ENCODE peak calls at places on chromosome 12, in eight cellular contexts. W, X, F, U, S, Y, E and Z are unnamed samples.

GRCh38 chr12:79514730-79515525 is 175.8 kb downstream of the PAWR start:
- DNase-seq in Y (no peak), U (no peak), X (no peak), E (no peak), S (no peak), F (no peak), W (no peak), Z (peak)

GRCh38 chr12:38895446-38895845 is 9.9 kb downstream of the CPNE8 start:
- DNase-seq in W (no peak), F (no peak), Y (no peak), X (no peak), U (no peak), S (no peak), E (no peak), Z (peak)

GRCh38 chr12:48351022-48351708 is 446 bp upstream of the ZNF641 start:
- DNase-seq in X (peak), Y (peak), U (peak), W (no peak), E (no peak), S (no peak), F (peak), Z (peak)

GRCh38 chr12:32533971-32534590 is 134.7 kb downstream of the FGD4 start:
- DNase-seq in W (peak), F (peak), X (peak), E (no peak), Y (no peak), S (peak), U (peak), Z (peak)

GRCh38 chr12:119156401-119156800 is 22.3 kb upstream of the HSPB8 start:
- DNase-seq in U (no peak), E (no peak), W (no peak), Y (peak), X (no peak), F (no peak), S (peak), Z (no peak)

GRCh38 chr12:11894890-11895289 is 175.8 kb upstream of the BCL2L14 start:
- DNase-seq in W (no peak), U (no peak), Y (no peak), X (no peak), F (no peak), E (no peak), S (no peak), Z (no peak)

GRCh38 chr12:130480887-130481286 is 143.2 kb downstream of the PIWIL1 start:
- DNase-seq in X (no peak), F (no peak), S (no peak), U (no peak), Y (no peak), E (no peak), W (no peak), Z (no peak)

GRCh38 chr12:42086021-42086420 is 58.7 kb downstream of the GXYLT1 start:
- DNase-seq in X (no peak), W (no peak), U (peak), S (no peak), E (no peak), F (no peak), Y (no peak), Z (no peak)

GRCh38 chr12:75908961-75909699 is 122.4 kb downstream of the PHLDA1 start:
- DNase-seq in S (peak), F (no peak), Y (no peak), W (no peak), E (no peak), X (no peak), U (no peak), Z (peak)

GRCh38 chr12:9943244-9943643 is 11.1 kb upstream of the CLEC2A start:
- DNase-seq in E (no peak), Y (peak), X (no peak), S (no peak), U (no peak), F (no peak), W (no peak), Z (no peak)

GRCh38 chr12:12599750-12600643 is 11.7 kb upstream of the CREBL2 start:
- DNase-seq in Y (no peak), U (no peak), X (no peak), W (no peak), E (no peak), S (no peak), F (no peak), Z (no peak)

GRCh38 chr12:72075891-72076557 is 137.4 kb downstream of the TPH2 start:
- DNase-seq in E (no peak), F (no peak), W (no peak), X (no peak), U (no peak), Y (no peak), S (no peak), Z (no peak)

GRCh38 chr12:112823582-112824149 is 32.1 kb downstream of the RPH3A start:
- DNase-seq in U (no peak), S (no peak), F (no peak), E (no peak), X (peak), W (no peak), Y (no peak), Z (no peak)

GRCh38 chr12:69658203-69658602 is 40.9 kb downstream of the BEST3 start:
- DNase-seq in F (no peak), U (no peak), E (no peak), X (no peak), W (no peak), Y (no peak), S (no peak), Z (no peak)

GRCh38 chr12:69651922-69652321 is 41.2 kb upstream of the LRRC10 start:
- DNase-seq in F (no peak), X (no peak), S (no peak), U (peak), E (no peak), W (no peak), Y (no peak), Z (no peak)

GRCh38 chr12:69653703-69654102 is 43.0 kb upstream of the LRRC10 start:
- DNase-seq in E (no peak), F (no peak), U (no peak), X (no peak), S (no peak), W (peak), Y (no peak), Z (no peak)

GRCh38 chr12:69657376-69658137 is 41.5 kb downstream of the BEST3 start:
- DNase-seq in U (peak), Y (no peak), F (no peak), S (no peak), X (no peak), E (no peak), W (no peak), Z (no peak)

GRCh38 chr12:69655616-69656336 is 43.3 kb downstream of the BEST3 start:
- DNase-seq in S (no peak), W (no peak), X (no peak), Y (no peak), E (no peak), U (no peak), F (no peak), Z (peak)
- TF ChIP-seq MAX in S (no peak), W (no peak), X (no peak), Y (no peak), E (no peak), U (no peak), F (no peak), Z (no peak)

GRCh38 chr12:88805286-88805685 is 225.0 kb upstream of the KITLG start:
- DNase-seq in U (no peak), E (no peak), X (no peak), W (no peak), S (no peak), Y (no peak), F (no peak), Z (no peak)

GRCh38 chr12:88801227-88802225 is 221.3 kb upstream of the KITLG start:
- DNase-seq in X (no peak), S (no peak), E (no peak), Y (no peak), U (no peak), W (no peak), F (no peak), Z (no peak)

GRCh38 chr12:88810806-88811205 is 230.5 kb upstream of the KITLG start:
- DNase-seq in Y (no peak), U (no peak), E (no peak), W (no peak), F (no peak), S (no peak), X (no peak), Z (no peak)

GRCh38 chr12:88802307-88802706 is 222.0 kb upstream of the KITLG start:
- DNase-seq in X (no peak), U (no peak), S (no peak), Y (no peak), F (no peak), W (no peak), E (no peak), Z (no peak)

GRCh38 chr12:88805692-88806091 is 225.4 kb upstream of the KITLG start:
- DNase-seq in F (no peak), E (no peak), Y (no peak), U (no peak), W (peak), S (no peak), X (no peak), Z (no peak)
- TF ChIP-seq MAX in F (no peak), E (no peak), Y (no peak), U (no peak), W (no peak), S (no peak), X (no peak), Z (no peak)

GRCh38 chr12:67842124-67842523 is 147.1 kb upstream of the IFNG-AS1 start:
- DNase-seq in Y (no peak), S (no peak), E (no peak), F (no peak), X (no peak), U (no peak), W (no peak), Z (no peak)

GRCh38 chr12:67843257-67843656 is 146.0 kb upstream of the IFNG-AS1 start:
- DNase-seq in F (no peak), Y (no peak), W (no peak), X (no peak), S (no peak), E (no peak), U (no peak), Z (no peak)
- TF ChIP-seq MAX in F (no peak), Y (no peak), W (no peak), X (no peak), S (no peak), E (no peak), U (no peak), Z (no peak)

DNA sequence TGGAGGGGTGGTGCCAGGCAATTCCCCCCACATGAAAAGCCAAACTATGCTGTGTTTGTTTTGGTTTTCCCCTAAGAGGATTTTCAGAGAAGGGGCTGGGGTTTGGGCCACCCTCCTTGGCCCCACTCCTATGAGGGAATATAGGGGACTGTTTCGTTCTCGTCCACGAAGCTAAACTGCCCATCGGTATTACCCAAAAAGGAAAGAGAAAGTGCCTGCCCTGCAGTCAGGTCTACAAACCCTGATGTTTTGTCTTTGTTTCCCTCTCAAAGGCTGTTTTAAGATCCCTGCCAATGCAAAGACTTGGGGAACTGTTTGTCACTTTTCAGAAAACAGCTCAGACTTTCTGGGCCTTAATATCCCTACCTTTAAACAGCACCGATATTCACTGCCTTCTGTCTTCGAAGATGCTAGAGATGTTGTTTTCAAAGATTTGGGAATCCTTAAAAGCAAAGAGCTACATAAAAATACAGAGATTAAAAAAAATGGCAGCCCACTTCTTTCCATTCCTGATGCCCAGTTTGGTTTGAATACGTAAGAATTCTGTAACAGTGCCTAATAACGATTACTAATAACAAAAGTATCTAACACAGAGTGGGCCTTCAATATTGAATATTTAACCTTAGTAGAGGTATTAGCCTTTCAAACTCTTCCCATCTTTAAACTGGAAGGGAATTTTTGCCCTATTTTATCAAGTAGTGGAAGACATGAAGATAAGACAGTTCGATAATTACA is 518.4 kb downstream of the MED13L start:
- DNase-seq in X (no peak), F (no peak), W (no peak), S (no peak), U (no peak), Y (no peak), E (no peak), Z (no peak)
- TF ChIP-seq MAX in X (no peak), F (no peak), W (no peak), S (no peak), U (no peak), Y (no peak), E (no peak), Z (no peak)

GRCh38 chr12:1630081-1630826 is 1.2 kb downstream of the WNT5B start:
- DNase-seq in E (no peak), U (no peak), S (peak), X (peak), F (no peak), W (peak), Y (peak), Z (no peak)
- TF ChIP-seq MAX in E (no peak), U (no peak), S (no peak), X (peak), F (peak), W (no peak), Y (no peak), Z (no peak)

DNA sequence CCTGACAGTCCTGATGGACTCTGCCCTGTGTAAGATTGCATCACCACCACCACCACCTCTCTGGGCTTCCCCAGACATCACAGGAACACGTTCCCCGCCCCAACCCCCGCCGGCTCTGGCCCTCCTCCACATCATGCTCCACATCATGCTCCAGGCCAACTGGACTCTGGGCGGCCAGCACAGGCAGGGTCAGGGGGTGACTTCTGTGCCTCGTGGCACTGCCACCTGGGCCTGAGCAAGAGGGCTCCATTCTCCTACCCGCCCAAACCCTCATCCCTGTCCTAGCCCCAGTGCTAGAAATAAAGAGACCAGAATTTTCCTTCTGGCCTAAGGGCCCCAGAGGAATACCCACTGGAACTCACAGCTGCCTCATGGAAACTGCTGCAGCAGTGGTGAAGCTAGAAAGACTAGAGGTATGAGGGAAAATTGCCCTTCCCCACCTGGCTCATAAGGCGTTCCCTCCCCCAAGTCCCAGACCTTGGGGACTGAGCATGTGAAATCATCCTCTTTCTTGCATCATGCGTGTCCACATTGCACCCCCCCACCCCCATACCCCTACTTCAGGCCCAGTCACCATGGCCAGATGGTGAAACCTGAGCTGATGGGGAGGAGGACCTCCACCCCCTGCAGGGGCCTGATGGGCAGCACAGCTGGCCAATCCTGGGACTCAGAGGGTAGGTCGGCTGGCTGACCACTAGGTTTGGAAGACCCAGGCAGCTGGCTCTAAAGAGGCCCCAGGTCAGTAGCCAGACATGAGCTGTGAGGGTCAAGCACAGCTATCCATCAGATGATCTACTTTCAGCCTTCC is at the start of gene INHBE:
- DNase-seq in U (peak), W (peak), S (no peak), E (peak), Y (peak), F (no peak), X (no peak), Z (no peak)
- TF ChIP-seq MAX in U (peak), W (peak), S (no peak), E (peak), Y (peak), F (no peak), X (peak), Z (no peak)

DNA sequence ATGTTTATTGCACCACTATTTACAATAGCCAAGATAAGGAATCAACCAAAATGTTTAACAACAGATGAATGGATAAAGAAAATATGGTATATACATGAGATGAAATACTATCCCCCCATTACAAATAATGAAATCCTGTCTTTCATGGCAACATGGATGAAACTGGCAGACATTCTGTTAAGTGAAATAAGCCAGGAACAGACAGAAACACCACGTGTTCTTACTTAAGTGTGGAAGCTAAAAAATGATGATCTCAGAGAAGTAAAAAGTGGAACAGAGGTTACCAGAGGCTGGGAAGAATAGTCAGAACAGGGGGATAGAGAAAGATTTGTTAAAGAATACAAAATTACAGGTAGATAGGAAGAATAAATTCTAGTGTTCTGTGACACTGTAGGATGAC is 113.7 kb upstream of the MDM1 start:
- DNase-seq in S (no peak), X (no peak), E (no peak), W (no peak), F (no peak), Y (no peak), U (no peak), Z (no peak)
- TF ChIP-seq MAX in S (no peak), X (no peak), E (no peak), W (no peak), F (no peak), Y (no peak), U (no peak), Z (no peak)

GRCh38 chr12:96091833-96092232 is 56.4 kb upstream of the LTA4H start:
- DNase-seq in F (peak), E (no peak), S (no peak), U (no peak), X (no peak), Y (peak), W (peak), Z (no peak)

GRCh38 chr12:96099431-96099830 is 64.0 kb upstream of the LTA4H start:
- DNase-seq in X (no peak), E (no peak), S (no peak), W (no peak), Y (no peak), F (no peak), U (no peak), Z (no peak)

GRCh38 chr12:96098631-96099030 is 63.2 kb upstream of the LTA4H start:
- DNase-seq in X (no peak), W (no peak), E (no peak), Y (no peak), F (no peak), S (no peak), U (no peak), Z (no peak)

GRCh38 chr12:96093543-96094196 is 58.3 kb upstream of the LTA4H start:
- DNase-seq in S (no peak), E (no peak), X (no peak), U (no peak), F (no peak), Y (no peak), W (peak), Z (no peak)

DNA sequence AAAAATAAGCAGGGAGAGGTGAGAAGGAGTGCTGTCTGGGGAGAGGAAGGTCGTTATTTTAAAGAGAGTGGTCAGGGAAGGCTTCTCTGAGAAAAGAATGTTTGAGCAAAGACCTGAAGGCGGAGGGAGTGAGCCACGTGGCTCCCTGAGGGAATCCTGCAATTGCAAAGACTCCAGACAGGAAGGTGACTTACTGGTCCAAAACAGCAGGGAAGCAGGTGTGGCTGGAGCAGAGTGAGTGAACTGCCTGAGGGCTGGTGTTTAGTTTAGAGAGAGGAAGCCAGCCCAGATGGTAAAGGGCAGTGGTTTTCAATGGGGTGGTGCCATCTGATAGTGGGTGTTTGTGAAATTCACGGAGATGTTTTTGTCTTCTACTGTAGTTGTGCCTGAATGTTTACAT is 58.8 kb upstream of the LTA4H start:
- DNase-seq in F (peak), S (no peak), Y (peak), X (no peak), E (peak), U (no peak), W (peak), Z (peak)
- TF ChIP-seq MAX in F (peak), S (no peak), Y (no peak), X (no peak), E (peak), U (no peak), W (peak), Z (peak)